ENCODE peak calls at places on chromosomes 5 and 9, in ten cellular contexts. One of them, this sample, is unnamed.

GRCh38 chr9:83992407-83992806 is 11.8 kb downstream of the RMI1 start:
- DNase-seq in GDM1: no peak
- DNase-seq in fibroblast of the conjunctiva: no peak
- DNase-seq in NCI-H2171 treated with DMSO at 0.1 percent for 48 hours: no peak
- DNase-seq in activated CD4-positive, alpha-beta T cell treated with anti-CD3 and anti-CD28 coated beads, Interleukin-2, amount 10 ng/mL, durations not matched to agents 7 days and 5 days: no peak
- DNase-seq in chondrocyte: no peak
- DNase-seq in AG09309: no peak
- DNase-seq in tibial artery: no peak
- DNase-seq in AG10803: no peak
- DNase-seq in pons: no peak
- DNase-seq in this sample: no peak

GRCh38 chr9:93573204-93573828 is 3.1 kb upstream of the PHF2 start:
- DNase-seq in activated CD4-positive, alpha-beta T cell treated with anti-CD3 and anti-CD28 coated beads, Interleukin-2, amount 10 ng/mL, durations not matched to agents 7 days and 5 days: no peak
- DNase-seq in GDM1: no peak
- DNase-seq in AG09309: no peak
- DNase-seq in NCI-H2171 treated with DMSO at 0.1 percent for 48 hours: no peak
- DNase-seq in tibial artery: no peak
- DNase-seq in AG10803: no peak
- DNase-seq in fibroblast of the conjunctiva: no peak
- DNase-seq in pons: no peak
- DNase-seq in chondrocyte: no peak
- DNase-seq in this sample: no peak

GRCh38 chr5:169895876-169896275 is 84.4 kb downstream of the INSYN2B start:
- DNase-seq in NCI-H2171 treated with DMSO at 0.1 percent for 48 hours: no peak
- DNase-seq in activated CD4-positive, alpha-beta T cell treated with anti-CD3 and anti-CD28 coated beads, Interleukin-2, amount 10 ng/mL, durations not matched to agents 7 days and 5 days: no peak
- DNase-seq in fibroblast of the conjunctiva: peak; percentile 35
- DNase-seq in AG09309: no peak
- DNase-seq in AG10803: peak; percentile 65
- DNase-seq in chondrocyte: no peak
- DNase-seq in tibial artery: no peak
- DNase-seq in GDM1: no peak
- DNase-seq in pons: peak; percentile 95
- DNase-seq in this sample: no peak

GRCh38 chr5:177132504-177133118 is 962 bp upstream of the NSD1 start:
- DNase-seq in activated CD4-positive, alpha-beta T cell treated with anti-CD3 and anti-CD28 coated beads, Interleukin-2, amount 10 ng/mL, durations not matched to agents 7 days and 5 days: peak; percentile 45
- DNase-seq in fibroblast of the conjunctiva: no peak
- DNase-seq in pons: peak; percentile 35
- DNase-seq in chondrocyte: no peak
- DNase-seq in AG09309: no peak
- DNase-seq in NCI-H2171 treated with DMSO at 0.1 percent for 48 hours: no peak
- DNase-seq in AG10803: no peak
- DNase-seq in GDM1: no peak
- DNase-seq in tibial artery: peak; percentile 27
- DNase-seq in this sample: peak; percentile 32

GRCh38 chr5:65462139-65462705 is 19.5 kb downstream of the ADAMTS6 start:
- DNase-seq in NCI-H2171 treated with DMSO at 0.1 percent for 48 hours: no peak
- DNase-seq in AG10803: no peak
- DNase-seq in pons: no peak
- DNase-seq in fibroblast of the conjunctiva: no peak
- DNase-seq in AG09309: no peak
- DNase-seq in chondrocyte: no peak
- DNase-seq in GDM1: no peak
- DNase-seq in activated CD4-positive, alpha-beta T cell treated with anti-CD3 and anti-CD28 coated beads, Interleukin-2, amount 10 ng/mL, durations not matched to agents 7 days and 5 days: no peak
- DNase-seq in tibial artery: no peak
- DNase-seq in this sample: no peak

GRCh38 chr5:32520995-32521394 is 64.4 kb upstream of the SUB1 start:
- DNase-seq in AG09309: no peak
- DNase-seq in AG10803: no peak
- DNase-seq in activated CD4-positive, alpha-beta T cell treated with anti-CD3 and anti-CD28 coated beads, Interleukin-2, amount 10 ng/mL, durations not matched to agents 7 days and 5 days: no peak
- DNase-seq in pons: no peak
- DNase-seq in GDM1: no peak
- DNase-seq in fibroblast of the conjunctiva: no peak
- DNase-seq in tibial artery: no peak
- DNase-seq in chondrocyte: no peak
- DNase-seq in NCI-H2171 treated with DMSO at 0.1 percent for 48 hours: no peak
- DNase-seq in this sample: no peak

GRCh38 chr9:38363589-38363925 is 28.9 kb upstream of the ALDH1B1 start:
- DNase-seq in chondrocyte: no peak
- DNase-seq in AG10803: no peak
- DNase-seq in GDM1: no peak
- DNase-seq in tibial artery: no peak
- DNase-seq in NCI-H2171 treated with DMSO at 0.1 percent for 48 hours: no peak
- DNase-seq in pons: no peak
- DNase-seq in activated CD4-positive, alpha-beta T cell treated with anti-CD3 and anti-CD28 coated beads, Interleukin-2, amount 10 ng/mL, durations not matched to agents 7 days and 5 days: no peak
- DNase-seq in AG09309: no peak
- DNase-seq in fibroblast of the conjunctiva: no peak
- DNase-seq in this sample: no peak

GRCh38 chr5:7902201-7902600 is 33.3 kb downstream of the MTRR start:
- DNase-seq in fibroblast of the conjunctiva: no peak
- DNase-seq in tibial artery: no peak
- DNase-seq in activated CD4-positive, alpha-beta T cell treated with anti-CD3 and anti-CD28 coated beads, Interleukin-2, amount 10 ng/mL, durations not matched to agents 7 days and 5 days: no peak
- DNase-seq in NCI-H2171 treated with DMSO at 0.1 percent for 48 hours: no peak
- DNase-seq in GDM1: no peak
- DNase-seq in chondrocyte: no peak
- DNase-seq in AG09309: no peak
- DNase-seq in pons: no peak
- DNase-seq in AG10803: peak; percentile 29
- DNase-seq in this sample: no peak

GRCh38 chr9:113650207-113651131 is 186.9 kb downstream of the RGS3 start:
- DNase-seq in fibroblast of the conjunctiva: no peak
- DNase-seq in activated CD4-positive, alpha-beta T cell treated with anti-CD3 and anti-CD28 coated beads, Interleukin-2, amount 10 ng/mL, durations not matched to agents 7 days and 5 days: no peak
- DNase-seq in tibial artery: no peak
- DNase-seq in NCI-H2171 treated with DMSO at 0.1 percent for 48 hours: peak; percentile 43
- DNase-seq in chondrocyte: no peak
- DNase-seq in AG10803: peak; percentile 73
- DNase-seq in AG09309: no peak
- DNase-seq in pons: no peak
- DNase-seq in GDM1: no peak
- DNase-seq in this sample: no peak

GRCh38 chr9:114247491-114247890 is 75.4 kb upstream of the ORM1 start:
- DNase-seq in AG09309: no peak
- DNase-seq in NCI-H2171 treated with DMSO at 0.1 percent for 48 hours: no peak
- DNase-seq in AG10803: no peak
- DNase-seq in tibial artery: no peak
- DNase-seq in chondrocyte: no peak
- DNase-seq in pons: no peak
- DNase-seq in GDM1: no peak
- DNase-seq in fibroblast of the conjunctiva: no peak
- DNase-seq in activated CD4-positive, alpha-beta T cell treated with anti-CD3 and anti-CD28 coated beads, Interleukin-2, amount 10 ng/mL, durations not matched to agents 7 days and 5 days: no peak
- DNase-seq in this sample: no peak

GRCh38 chr5:78362220-78362619 is 1.8 kb downstream of the SCAMP1 start:
- DNase-seq in NCI-H2171 treated with DMSO at 0.1 percent for 48 hours: peak; percentile 7
- DNase-seq in fibroblast of the conjunctiva: no peak
- DNase-seq in chondrocyte: no peak
- DNase-seq in pons: no peak
- DNase-seq in AG10803: no peak
- DNase-seq in tibial artery: no peak
- DNase-seq in activated CD4-positive, alpha-beta T cell treated with anti-CD3 and anti-CD28 coated beads, Interleukin-2, amount 10 ng/mL, durations not matched to agents 7 days and 5 days: no peak
- DNase-seq in GDM1: no peak
- DNase-seq in AG09309: no peak
- DNase-seq in this sample: no peak

GRCh38 chr9:129675656-129676055 is 10.2 kb downstream of the PRRX2 start:
- DNase-seq in pons: no peak
- DNase-seq in tibial artery: no peak
- DNase-seq in activated CD4-positive, alpha-beta T cell treated with anti-CD3 and anti-CD28 coated beads, Interleukin-2, amount 10 ng/mL, durations not matched to agents 7 days and 5 days: no peak
- DNase-seq in NCI-H2171 treated with DMSO at 0.1 percent for 48 hours: no peak
- DNase-seq in GDM1: no peak
- DNase-seq in AG10803: no peak
- DNase-seq in chondrocyte: no peak
- DNase-seq in AG09309: no peak
- DNase-seq in fibroblast of the conjunctiva: no peak
- DNase-seq in this sample: no peak

GRCh38 chr9:22031664-22032411 is 22.7 kb upstream of the CDKN2B start:
- DNase-seq in chondrocyte: no peak
- DNase-seq in tibial artery: no peak
- DNase-seq in NCI-H2171 treated with DMSO at 0.1 percent for 48 hours: no peak
- DNase-seq in AG10803: no peak
- DNase-seq in activated CD4-positive, alpha-beta T cell treated with anti-CD3 and anti-CD28 coated beads, Interleukin-2, amount 10 ng/mL, durations not matched to agents 7 days and 5 days: no peak
- DNase-seq in pons: no peak
- DNase-seq in GDM1: no peak
- DNase-seq in AG09309: no peak
- DNase-seq in fibroblast of the conjunctiva: no peak
- DNase-seq in this sample: no peak

GRCh38 chr5:93117753-93118531 is 463.1 kb downstream of the NR2F1-AS1 start:
- DNase-seq in fibroblast of the conjunctiva: no peak
- DNase-seq in AG10803: no peak
- DNase-seq in GDM1: no peak
- DNase-seq in pons: no peak
- DNase-seq in chondrocyte: no peak
- DNase-seq in NCI-H2171 treated with DMSO at 0.1 percent for 48 hours: no peak
- DNase-seq in tibial artery: no peak
- DNase-seq in AG09309: no peak
- DNase-seq in activated CD4-positive, alpha-beta T cell treated with anti-CD3 and anti-CD28 coated beads, Interleukin-2, amount 10 ng/mL, durations not matched to agents 7 days and 5 days: no peak
- DNase-seq in this sample: no peak

GRCh38 chr5:83563631-83564030 is 92.1 kb downstream of the VCAN start:
- DNase-seq in activated CD4-positive, alpha-beta T cell treated with anti-CD3 and anti-CD28 coated beads, Interleukin-2, amount 10 ng/mL, durations not matched to agents 7 days and 5 days: no peak
- DNase-seq in tibial artery: no peak
- DNase-seq in AG09309: no peak
- DNase-seq in fibroblast of the conjunctiva: no peak
- DNase-seq in NCI-H2171 treated with DMSO at 0.1 percent for 48 hours: no peak
- DNase-seq in AG10803: no peak
- DNase-seq in pons: no peak
- DNase-seq in chondrocyte: no peak
- DNase-seq in GDM1: no peak
- DNase-seq in this sample: no peak

GRCh38 chr9:104075801-104076753 is 18.0 kb upstream of the SMC2 start:
- DNase-seq in AG09309: peak; percentile 56
- DNase-seq in fibroblast of the conjunctiva: peak; percentile 94
- DNase-seq in pons: no peak
- DNase-seq in AG10803: peak; percentile 66
- DNase-seq in activated CD4-positive, alpha-beta T cell treated with anti-CD3 and anti-CD28 coated beads, Interleukin-2, amount 10 ng/mL, durations not matched to agents 7 days and 5 days: no peak
- DNase-seq in GDM1: no peak
- DNase-seq in tibial artery: no peak
- DNase-seq in NCI-H2171 treated with DMSO at 0.1 percent for 48 hours: no peak
- DNase-seq in chondrocyte: no peak
- DNase-seq in this sample: no peak

GRCh38 chr5:58318468-58318867 is 141.4 kb downstream of the PLK2 start:
- DNase-seq in NCI-H2171 treated with DMSO at 0.1 percent for 48 hours: no peak
- DNase-seq in AG10803: peak; percentile 37
- DNase-seq in AG09309: peak; percentile 39
- DNase-seq in chondrocyte: no peak
- DNase-seq in fibroblast of the conjunctiva: no peak
- DNase-seq in tibial artery: no peak
- DNase-seq in pons: no peak
- DNase-seq in activated CD4-positive, alpha-beta T cell treated with anti-CD3 and anti-CD28 coated beads, Interleukin-2, amount 10 ng/mL, durations not matched to agents 7 days and 5 days: no peak
- DNase-seq in GDM1: no peak
- DNase-seq in this sample: no peak

GRCh38 chr9:71895955-71896354 is 15.0 kb downstream of the ABHD17B start:
- DNase-seq in activated CD4-positive, alpha-beta T cell treated with anti-CD3 and anti-CD28 coated beads, Interleukin-2, amount 10 ng/mL, durations not matched to agents 7 days and 5 days: no peak
- DNase-seq in NCI-H2171 treated with DMSO at 0.1 percent for 48 hours: no peak
- DNase-seq in AG09309: no peak
- DNase-seq in chondrocyte: no peak
- DNase-seq in pons: no peak
- DNase-seq in tibial artery: no peak
- DNase-seq in AG10803: no peak
- DNase-seq in GDM1: no peak
- DNase-seq in fibroblast of the conjunctiva: no peak
- DNase-seq in this sample: no peak

GRCh38 chr5:160082589-160082988 is 36.7 kb downstream of the PWWP2A start:
- DNase-seq in NCI-H2171 treated with DMSO at 0.1 percent for 48 hours: no peak
- DNase-seq in AG10803: no peak
- DNase-seq in activated CD4-positive, alpha-beta T cell treated with anti-CD3 and anti-CD28 coated beads, Interleukin-2, amount 10 ng/mL, durations not matched to agents 7 days and 5 days: no peak
- DNase-seq in fibroblast of the conjunctiva: no peak
- DNase-seq in chondrocyte: no peak
- DNase-seq in GDM1: no peak
- DNase-seq in pons: no peak
- DNase-seq in AG09309: no peak
- DNase-seq in tibial artery: no peak
- DNase-seq in this sample: no peak

GRCh38 chr5:137498301-137498735 is 808 bp downstream of the SPOCK1 start:
- DNase-seq in GDM1: no peak
- DNase-seq in tibial artery: no peak
- DNase-seq in activated CD4-positive, alpha-beta T cell treated with anti-CD3 and anti-CD28 coated beads, Interleukin-2, amount 10 ng/mL, durations not matched to agents 7 days and 5 days: no peak
- DNase-seq in fibroblast of the conjunctiva: no peak
- DNase-seq in AG09309: no peak
- DNase-seq in pons: no peak
- DNase-seq in AG10803: no peak
- DNase-seq in chondrocyte: no peak
- DNase-seq in NCI-H2171 treated with DMSO at 0.1 percent for 48 hours: no peak
- DNase-seq in this sample: no peak

GRCh38 chr9:12702160-12702758 is 9.1 kb downstream of the TYRP1 start:
- DNase-seq in pons: peak; percentile 51
- DNase-seq in fibroblast of the conjunctiva: peak; percentile 34
- DNase-seq in tibial artery: peak; percentile 50
- DNase-seq in AG09309: peak; percentile 59
- DNase-seq in AG10803: peak; percentile 80
- DNase-seq in chondrocyte: no peak
- DNase-seq in GDM1: no peak
- DNase-seq in NCI-H2171 treated with DMSO at 0.1 percent for 48 hours: peak; percentile 66
- DNase-seq in activated CD4-positive, alpha-beta T cell treated with anti-CD3 and anti-CD28 coated beads, Interleukin-2, amount 10 ng/mL, durations not matched to agents 7 days and 5 days: no peak
- DNase-seq in this sample: no peak

GRCh38 chr5:136132087-136132486 is 558 bp upstream of the SMAD5 start:
- DNase-seq in fibroblast of the conjunctiva: no peak
- DNase-seq in AG10803: peak; percentile 4
- DNase-seq in GDM1: no peak
- DNase-seq in tibial artery: peak; percentile 30
- DNase-seq in AG09309: no peak
- DNase-seq in chondrocyte: no peak
- DNase-seq in pons: no peak
- DNase-seq in NCI-H2171 treated with DMSO at 0.1 percent for 48 hours: no peak
- DNase-seq in activated CD4-positive, alpha-beta T cell treated with anti-CD3 and anti-CD28 coated beads, Interleukin-2, amount 10 ng/mL, durations not matched to agents 7 days and 5 days: no peak
- DNase-seq in this sample: no peak

GRCh38 chr5:171092194-171092593 is 216.9 kb upstream of the TLX3 start:
- DNase-seq in GDM1: no peak
- DNase-seq in NCI-H2171 treated with DMSO at 0.1 percent for 48 hours: no peak
- DNase-seq in fibroblast of the conjunctiva: peak; percentile 16
- DNase-seq in AG10803: peak; percentile 15
- DNase-seq in AG09309: no peak
- DNase-seq in activated CD4-positive, alpha-beta T cell treated with anti-CD3 and anti-CD28 coated beads, Interleukin-2, amount 10 ng/mL, durations not matched to agents 7 days and 5 days: no peak
- DNase-seq in pons: no peak
- DNase-seq in tibial artery: no peak
- DNase-seq in chondrocyte: no peak
- DNase-seq in this sample: no peak

GRCh38 chr9:5455181-5455580 is 4.8 kb downstream of the CD274 start:
- DNase-seq in AG09309: no peak
- DNase-seq in fibroblast of the conjunctiva: no peak
- DNase-seq in chondrocyte: no peak
- DNase-seq in pons: no peak
- DNase-seq in NCI-H2171 treated with DMSO at 0.1 percent for 48 hours: no peak
- DNase-seq in AG10803: peak; percentile 57
- DNase-seq in activated CD4-positive, alpha-beta T cell treated with anti-CD3 and anti-CD28 coated beads, Interleukin-2, amount 10 ng/mL, durations not matched to agents 7 days and 5 days: no peak
- DNase-seq in tibial artery: no peak
- DNase-seq in GDM1: no peak
- DNase-seq in this sample: no peak

GRCh38 chr5:157160001-157160400 is 6.1 kb downstream of the GARIN3 start:
- DNase-seq in tibial artery: no peak
- DNase-seq in GDM1: no peak
- DNase-seq in AG09309: no peak
- DNase-seq in fibroblast of the conjunctiva: no peak
- DNase-seq in AG10803: no peak
- DNase-seq in NCI-H2171 treated with DMSO at 0.1 percent for 48 hours: no peak
- DNase-seq in activated CD4-positive, alpha-beta T cell treated with anti-CD3 and anti-CD28 coated beads, Interleukin-2, amount 10 ng/mL, durations not matched to agents 7 days and 5 days: no peak
- DNase-seq in chondrocyte: no peak
- DNase-seq in pons: no peak
- DNase-seq in this sample: peak; percentile 70

GRCh38 chr5:158886957-158887356 is 212.8 kb downstream of the EBF1 start:
- DNase-seq in GDM1: no peak
- DNase-seq in AG09309: no peak
- DNase-seq in pons: no peak
- DNase-seq in fibroblast of the conjunctiva: no peak
- DNase-seq in tibial artery: no peak
- DNase-seq in NCI-H2171 treated with DMSO at 0.1 percent for 48 hours: peak; percentile 27
- DNase-seq in AG10803: no peak
- DNase-seq in activated CD4-positive, alpha-beta T cell treated with anti-CD3 and anti-CD28 coated beads, Interleukin-2, amount 10 ng/mL, durations not matched to agents 7 days and 5 days: no peak
- DNase-seq in chondrocyte: no peak
- DNase-seq in this sample: no peak

GRCh38 chr5:133015466-133015865 is 10.9 kb downstream of the ZCCHC10 start:
- DNase-seq in pons: no peak
- DNase-seq in NCI-H2171 treated with DMSO at 0.1 percent for 48 hours: no peak
- DNase-seq in chondrocyte: no peak
- DNase-seq in GDM1: no peak
- DNase-seq in AG09309: no peak
- DNase-seq in activated CD4-positive, alpha-beta T cell treated with anti-CD3 and anti-CD28 coated beads, Interleukin-2, amount 10 ng/mL, durations not matched to agents 7 days and 5 days: no peak
- DNase-seq in AG10803: peak; percentile 53
- DNase-seq in fibroblast of the conjunctiva: no peak
- DNase-seq in tibial artery: no peak
- DNase-seq in this sample: no peak

This sample was measured in CD8-positive, alpha-beta memory T cell.